ENCODE peak calls at places on chromosomes 11 and 22, in six cellular contexts. K, R, L, G, F and Y are unnamed samples.

GRCh38 chr11:86519064-86519911 is 144.6 kb downstream of the CCDC81 start:
- DNase-seq in K (no peak), R (no peak), L (peak), G (no peak), F (no peak), Y (no peak)

GRCh38 chr11:120182357-120182756 is 28.5 kb upstream of the OAF start:
- DNase-seq in K (no peak), R (no peak), L (peak), G (no peak), F (no peak), Y (no peak)

GRCh38 chr11:62579252-62579651 is 5.6 kb upstream of the EEF1G start:
- DNase-seq in K (no peak), R (no peak), L (no peak), G (no peak), F (no peak), Y (no peak)

GRCh38 chr11:60169264-60169915 is 13.5 kb downstream of the MS4A6A start:
- DNase-seq in K (peak), R (no peak), L (no peak), G (no peak), F (peak), Y (peak)

GRCh38 chr11:87325490-87325872 is 287.7 kb downstream of the TMEM135 start:
- DNase-seq in K (no peak), R (no peak), L (no peak), G (no peak), F (no peak), Y (no peak)

GRCh38 chr11:118485273-118485672 is 42.0 kb upstream of the TTC36 start:
- DNase-seq in K (peak), R (no peak), L (no peak), G (no peak), F (peak), Y (no peak)

GRCh38 chr11:128701086-128701485 is 7.2 kb downstream of the FLI1 start:
- DNase-seq in K (no peak), R (no peak), L (no peak), G (no peak), F (no peak), Y (no peak)

GRCh38 chr11:62497132-62497915 is 49.3 kb downstream of the AHNAK start:
- DNase-seq in K (peak), R (no peak), L (no peak), G (peak), F (peak), Y (peak)

GRCh38 chr11:33452806-33453205 is 195.6 kb downstream of the HIPK3 start:
- DNase-seq in K (peak), R (no peak), L (peak), G (no peak), F (peak), Y (peak)

GRCh38 chr22:40215266-40215665 is 37.5 kb downstream of the TNRC6B start:
- DNase-seq in K (no peak), R (no peak), L (no peak), G (no peak), F (no peak), Y (peak)

GRCh38 chr11:12674936-12675696 is 895 bp downstream of the TEAD1 start:
- DNase-seq in K (no peak), R (peak), L (no peak), G (no peak), F (no peak), Y (peak)

GRCh38 chr11:27390959-27391326 is 27.9 kb upstream of the CCDC34 start:
- DNase-seq in K (no peak), R (no peak), L (no peak), G (no peak), F (no peak), Y (no peak)

GRCh38 chr11:10498426-10499250 is 42.3 kb downstream of the RNF141 start:
- DNase-seq in K (no peak), R (no peak), L (no peak), G (no peak), F (no peak), Y (no peak)

GRCh38 chr22:24432059-24432853 is 4.9 kb downstream of the ADORA2A start:
- DNase-seq in K (no peak), R (peak), L (peak), G (no peak), F (no peak), Y (peak)

GRCh38 chr11:44608654-44609027 is 43.2 kb downstream of the CD82 start:
- DNase-seq in K (no peak), R (no peak), L (no peak), G (no peak), F (no peak), Y (no peak)

GRCh38 chr11:64319421-64319761 is 1.5 kb downstream of the PRDX5 start:
- DNase-seq in K (no peak), R (no peak), L (no peak), G (no peak), F (no peak), Y (no peak)

GRCh38 chr11:5123802-5124521 is 14.2 kb downstream of the OR52A5 start:
- DNase-seq in K (peak), R (no peak), L (no peak), G (peak), F (peak), Y (peak)

GRCh38 chr11:109859325-109859724 is 233.9 kb upstream of the ZC3H12C start:
- DNase-seq in K (no peak), R (no peak), L (no peak), G (no peak), F (peak), Y (peak)

GRCh38 chr11:36471577-36471976 is 38.5 kb downstream of the TRAF6 start:
- DNase-seq in K (no peak), R (no peak), L (no peak), G (no peak), F (no peak), Y (peak)

GRCh38 chr22:36457688-36458450 is 23.6 kb downstream of the TXN2 start:
- DNase-seq in K (no peak), R (no peak), L (no peak), G (no peak), F (no peak), Y (no peak)

GRCh38 chr11:127058524-127058923 is 58.0 kb upstream of the KIRREL3 start:
- DNase-seq in K (no peak), R (no peak), L (no peak), G (no peak), F (no peak), Y (no peak)

GRCh38 chr22:39316440-39317083 is 2.9 kb downstream of the RPL3 start:
- DNase-seq in K (no peak), R (no peak), L (peak), G (peak), F (peak), Y (peak)

GRCh38 chr22:26079009-26079408 is 90.3 kb upstream of the SEZ6L start:
- DNase-seq in K (no peak), R (no peak), L (no peak), G (no peak), F (no peak), Y (no peak)

GRCh38 chr22:20324139-20324516 is 4.3 kb upstream of the DGCR6L start:
- DNase-seq in K (no peak), R (no peak), L (no peak), G (no peak), F (peak), Y (no peak)

GRCh38 chr11:35253237-35253636 is 114.3 kb downstream of the CD44 start:
- DNase-seq in K (no peak), R (no peak), L (no peak), G (no peak), F (no peak), Y (no peak)

GRCh38 chr11:103295704-103296103 is 186.5 kb downstream of the DYNC2H1 start:
- DNase-seq in K (no peak), R (no peak), L (no peak), G (no peak), F (no peak), Y (no peak)

GRCh38 chr11:85826096-85826855 is 15.3 kb upstream of the SYTL2 start:
- DNase-seq in K (peak), R (no peak), L (no peak), G (no peak), F (peak), Y (peak)

GRCh38 chr11:16030664-16031063 is 325.7 kb downstream of the SOX6 start:
- DNase-seq in K (no peak), R (no peak), L (no peak), G (no peak), F (no peak), Y (no peak)

GRCh38 chr11:22479133-22479690 is 141.0 kb downstream of the SLC17A6 start:
- DNase-seq in K (no peak), R (no peak), L (no peak), G (no peak), F (no peak), Y (no peak)

GRCh38 chr11:1854132-1854948 is 1.5 kb downstream of the LSP1 start:
- DNase-seq in K (no peak), R (peak), L (no peak), G (no peak), F (no peak), Y (no peak)

GRCh38 chr11:1852271-1852877 is 510 bp upstream of the LSP1 start:
- DNase-seq in K (no peak), R (peak), L (no peak), G (no peak), F (no peak), Y (no peak)

GRCh38 chr11:1853376-1854131 is 670 bp downstream of the LSP1 start:
- DNase-seq in K (no peak), R (peak), L (no peak), G (no peak), F (no peak), Y (no peak)

GRCh38 chr11:1852885-1853284 is at the start of gene LSP1:
- DNase-seq in K (no peak), R (peak), L (no peak), G (no peak), F (no peak), Y (no peak)

DNA sequence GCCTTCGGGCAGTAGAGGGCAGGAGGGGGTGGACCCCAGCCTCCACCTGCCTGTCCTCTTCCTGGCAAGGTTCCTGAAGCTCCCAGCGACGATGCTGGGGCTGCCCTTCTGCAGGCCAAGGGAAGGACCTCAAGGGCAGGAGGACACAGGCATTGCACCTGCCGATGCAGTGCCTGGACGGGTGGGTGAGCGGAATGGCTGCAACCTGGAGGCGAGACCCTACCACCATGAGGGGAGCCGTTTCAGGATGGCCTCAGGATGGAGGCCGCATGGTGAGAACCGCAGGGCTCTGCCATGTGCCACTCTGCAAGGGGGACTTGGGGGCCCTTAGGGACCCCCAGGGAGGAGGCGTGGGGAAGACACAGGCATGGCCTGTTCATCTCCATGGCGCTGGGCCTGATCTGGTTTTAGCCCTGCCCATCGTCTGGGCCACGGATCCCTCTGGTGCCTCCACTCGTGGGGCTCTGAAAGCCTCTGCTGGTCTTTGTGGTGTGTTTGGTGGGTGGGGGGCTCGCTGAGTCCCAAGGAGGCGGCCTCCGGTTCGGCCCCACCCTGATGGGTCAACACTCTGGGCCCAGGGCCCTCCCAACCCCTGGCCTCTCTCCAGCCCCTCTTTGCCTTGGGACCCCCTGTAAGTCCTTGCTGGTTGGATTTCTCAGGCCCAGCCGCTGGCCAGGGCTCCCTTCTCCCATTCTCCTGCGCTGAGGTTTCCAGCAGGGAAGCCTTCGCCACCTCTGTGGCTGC is 1.3 kb upstream of the LSP1 start:
- DNase-seq in K (no peak), R (peak), L (no peak), G (no peak), F (no peak), Y (no peak)
- H3K4me3 ChIP-seq in K (no peak), R (no peak), L (no peak), G (no peak), F (no peak), Y (no peak)

GRCh38 chr11:79255965-79256364 is 184.9 kb downstream of the TENM4 start:
- DNase-seq in K (no peak), R (no peak), L (no peak), G (no peak), F (no peak), Y (no peak)

GRCh38 chr11:79263001-79263400 is 177.8 kb downstream of the TENM4 start:
- DNase-seq in K (no peak), R (no peak), L (no peak), G (no peak), F (no peak), Y (no peak)

GRCh38 chr11:79262221-79262620 is 178.6 kb downstream of the TENM4 start:
- DNase-seq in K (no peak), R (no peak), L (no peak), G (no peak), F (no peak), Y (no peak)

GRCh38 chr11:79258606-79259005 is 182.2 kb downstream of the TENM4 start:
- DNase-seq in K (no peak), R (no peak), L (no peak), G (no peak), F (no peak), Y (no peak)

DNA sequence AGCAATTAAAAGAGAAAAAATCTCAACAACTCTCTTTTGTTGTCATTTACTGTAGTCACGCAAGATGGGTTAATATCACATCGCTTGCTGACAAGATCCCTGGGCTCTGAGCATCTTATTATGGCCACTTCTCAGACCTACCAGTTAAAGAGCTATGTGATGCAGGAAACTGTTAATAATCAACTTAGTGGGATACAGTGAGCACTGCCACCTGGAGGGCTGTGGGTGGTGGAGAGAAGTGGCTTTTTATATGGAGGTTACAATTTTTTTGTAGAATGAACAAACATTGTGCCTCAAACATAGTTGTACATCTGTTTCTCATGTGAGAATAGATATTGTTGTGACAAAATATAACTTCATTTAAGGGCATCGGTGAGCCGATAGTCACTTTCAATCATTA is 181.0 kb downstream of the TENM4 start:
- DNase-seq in K (peak), R (no peak), L (no peak), G (no peak), F (peak), Y (peak)
- TF ChIP-seq CTCF in K (peak), R (no peak), L (peak), G (no peak), F (peak), Y (peak)

GRCh38 chr11:134228625-134229024 is 4.2 kb downstream of the VPS26B start:
- DNase-seq in K (no peak), R (no peak), L (no peak), G (no peak), F (no peak), Y (no peak)

GRCh38 chr11:134223836-134224709 is at the start of the genes NCAPD3 and VPS26B:
- DNase-seq in K (peak), R (peak), L (peak), G (peak), F (peak), Y (peak)

GRCh38 chr11:134229131-134229790 is 4.8 kb downstream of the VPS26B start:
- DNase-seq in K (no peak), R (no peak), L (no peak), G (no peak), F (no peak), Y (peak)

GRCh38 chr11:134224710-134225662 is 515 bp downstream of the VPS26B start:
- DNase-seq in K (peak), R (peak), L (no peak), G (no peak), F (peak), Y (peak)

DNA sequence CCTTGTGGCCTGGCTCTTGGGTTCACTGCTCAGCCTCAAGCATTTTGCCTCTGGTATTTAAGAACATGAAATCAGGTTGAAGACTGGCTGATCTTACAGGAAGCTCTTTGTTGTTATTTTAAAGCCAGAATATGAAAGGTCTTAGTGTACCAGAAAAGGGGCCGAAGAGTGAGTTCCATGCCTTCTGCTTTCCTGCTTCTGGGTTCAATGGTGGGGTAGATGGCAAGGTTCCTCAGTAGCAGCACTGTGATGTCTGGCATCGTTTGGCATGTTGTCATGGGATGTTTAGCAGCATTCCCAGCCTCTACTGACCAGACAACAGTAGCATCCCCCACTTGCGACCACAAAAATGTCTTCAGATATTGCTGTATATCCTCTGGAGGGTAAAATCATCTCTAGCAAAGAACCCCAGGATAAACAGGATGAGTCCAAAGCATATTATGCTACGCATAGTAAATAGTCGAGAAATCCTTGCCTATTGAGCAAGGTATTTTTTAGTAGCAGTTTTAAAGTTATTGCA is 2.4 kb downstream of the VPS26B start:
- DNase-seq in K (no peak), R (no peak), L (no peak), G (no peak), F (no peak), Y (no peak)
- H3K4me3 ChIP-seq in K (no peak), R (no peak), L (no peak), G (no peak), F (peak), Y (no peak)

GRCh38 chr11:58631378-58631777 is 8.9 kb downstream of the CNTF start:
- DNase-seq in K (no peak), R (no peak), L (no peak), G (no peak), F (no peak), Y (no peak)

GRCh38 chr11:58626915-58627483 is 4.5 kb downstream of the CNTF start:
- DNase-seq in K (no peak), R (no peak), L (no peak), G (no peak), F (no peak), Y (no peak)

GRCh38 chr11:58628446-58628845 is 6.0 kb downstream of the CNTF start:
- DNase-seq in K (no peak), R (no peak), L (peak), G (no peak), F (no peak), Y (no peak)

GRCh38 chr11:58632510-58632909 is 10.0 kb downstream of the CNTF start:
- DNase-seq in K (no peak), R (no peak), L (no peak), G (no peak), F (no peak), Y (no peak)

GRCh38 chr11:58629857-58630256 is 7.4 kb downstream of the CNTF start:
- DNase-seq in K (peak), R (no peak), L (no peak), G (no peak), F (peak), Y (peak)
- TF ChIP-seq CTCF in K (peak), R (peak), L (peak), G (peak), F (peak), Y (peak)

GRCh38 chr22:41831828-41832552 is 915 bp upstream of the SREBF2 start:
- DNase-seq in K (no peak), R (no peak), L (no peak), G (no peak), F (no peak), Y (no peak)
- H3K4me3 ChIP-seq in K (peak), R (peak), L (peak), G (peak), F (peak), Y (peak)

GRCh38 chr22:30859714-30860095 is 108.9 kb downstream of the MORC2 start:
- DNase-seq in K (no peak), R (no peak), L (no peak), G (no peak), F (no peak), Y (no peak)
- TF ChIP-seq CTCF in K (no peak), R (no peak), L (no peak), G (no peak), F (no peak), Y (no peak)

GRCh38 chr11:104898685-104899013 is 389 bp upstream of the CASP12 start:
- DNase-seq in K (no peak), R (no peak), L (no peak), G (no peak), F (no peak), Y (no peak)
- H3K4me3 ChIP-seq in K (no peak), R (no peak), L (no peak), G (no peak), F (no peak), Y (no peak)